ENCODE peak calls at places on chromosomes 5 and 9, in six cellular contexts. One of them, this sample, is unnamed.

GRCh38 chr5:42993516-42994284 is 46.4 kb downstream of the ANXA2R start:
- DNase-seq in HCT116: no peak
- DNase-seq in K562: peak; percentile 38
- DNase-seq in H1: no peak
- DNase-seq in SK-N-SH: no peak
- DNase-seq in GM12878: no peak
- DNase-seq in this sample: no peak

GRCh38 chr5:142215915-142216681 is 107.5 kb downstream of the NDFIP1 start:
- DNase-seq in SK-N-SH: no peak
- DNase-seq in K562: no peak
- DNase-seq in H1: no peak
- DNase-seq in GM12878: no peak
- DNase-seq in HCT116: peak; percentile 66
- DNase-seq in this sample: peak; percentile 72

GRCh38 chr5:134132372-134133212 is 18.1 kb downstream of the TCF7 start:
- DNase-seq in GM12878: peak; percentile 92
- DNase-seq in HCT116: no peak
- DNase-seq in K562: no peak
- DNase-seq in SK-N-SH: no peak
- DNase-seq in H1: peak; percentile 68
- DNase-seq in this sample: no peak

GRCh38 chr5:44574626-44575025 is 185.4 kb upstream of the FGF10 start:
- DNase-seq in K562: no peak
- DNase-seq in H1: no peak
- DNase-seq in HCT116: no peak
- DNase-seq in GM12878: no peak
- DNase-seq in SK-N-SH: no peak
- DNase-seq in this sample: no peak

GRCh38 chr5:662751-663435 is 30.3 kb downstream of the TPPP start:
- DNase-seq in SK-N-SH: no peak
- DNase-seq in HCT116: no peak
- DNase-seq in K562: no peak
- DNase-seq in H1: no peak
- DNase-seq in GM12878: no peak
- DNase-seq in this sample: no peak

GRCh38 chr5:43256261-43256966 is 56.8 kb downstream of the HMGCS1 start:
- DNase-seq in H1: no peak
- DNase-seq in SK-N-SH: no peak
- DNase-seq in K562: no peak
- DNase-seq in HCT116: no peak
- DNase-seq in GM12878: no peak
- DNase-seq in this sample: no peak

GRCh38 chr9:123669355-123669754 is 260.6 kb downstream of the DENND1A start:
- DNase-seq in GM12878: no peak
- DNase-seq in K562: no peak
- DNase-seq in HCT116: no peak
- DNase-seq in SK-N-SH: no peak
- DNase-seq in H1: no peak
- DNase-seq in this sample: no peak

GRCh38 chr5:307306-307705 is 14.2 kb upstream of the AHRR start:
- DNase-seq in H1: no peak
- DNase-seq in K562: no peak
- DNase-seq in HCT116: no peak
- DNase-seq in GM12878: no peak
- DNase-seq in SK-N-SH: no peak
- DNase-seq in this sample: no peak

GRCh38 chr5:133222979-133223378 is 171.2 kb downstream of the HSPA4 start:
- DNase-seq in GM12878: no peak
- DNase-seq in H1: no peak
- DNase-seq in SK-N-SH: no peak
- DNase-seq in HCT116: no peak
- DNase-seq in K562: no peak
- DNase-seq in this sample: no peak

GRCh38 chr5:80569961-80570786 is at the start of gene ANKRD34B:
- DNase-seq in H1: peak; percentile 81
- DNase-seq in SK-N-SH: peak; percentile 79
- DNase-seq in HCT116: no peak
- DNase-seq in GM12878: no peak
- DNase-seq in K562: no peak
- DNase-seq in this sample: peak; percentile 58

GRCh38 chr5:77867194-77867691 is 91.1 kb upstream of the TBCA start:
- DNase-seq in GM12878: no peak
- DNase-seq in HCT116: no peak
- DNase-seq in K562: no peak
- DNase-seq in H1: no peak
- DNase-seq in SK-N-SH: peak; percentile 29
- DNase-seq in this sample: no peak

GRCh38 chr9:113221800-113222481 is 597 bp downstream of the SLC31A1 start:
- DNase-seq in GM12878: no peak
- DNase-seq in K562: peak; percentile 48
- DNase-seq in SK-N-SH: peak; percentile 22
- DNase-seq in HCT116: no peak
- DNase-seq in H1: no peak
- DNase-seq in this sample: no peak

GRCh38 chr9:37987467-37987981 is 81.5 kb downstream of the SHB start:
- DNase-seq in HCT116: no peak
- DNase-seq in GM12878: no peak
- DNase-seq in K562: peak; percentile 38
- DNase-seq in H1: no peak
- DNase-seq in SK-N-SH: no peak
- DNase-seq in this sample: no peak

DNA sequence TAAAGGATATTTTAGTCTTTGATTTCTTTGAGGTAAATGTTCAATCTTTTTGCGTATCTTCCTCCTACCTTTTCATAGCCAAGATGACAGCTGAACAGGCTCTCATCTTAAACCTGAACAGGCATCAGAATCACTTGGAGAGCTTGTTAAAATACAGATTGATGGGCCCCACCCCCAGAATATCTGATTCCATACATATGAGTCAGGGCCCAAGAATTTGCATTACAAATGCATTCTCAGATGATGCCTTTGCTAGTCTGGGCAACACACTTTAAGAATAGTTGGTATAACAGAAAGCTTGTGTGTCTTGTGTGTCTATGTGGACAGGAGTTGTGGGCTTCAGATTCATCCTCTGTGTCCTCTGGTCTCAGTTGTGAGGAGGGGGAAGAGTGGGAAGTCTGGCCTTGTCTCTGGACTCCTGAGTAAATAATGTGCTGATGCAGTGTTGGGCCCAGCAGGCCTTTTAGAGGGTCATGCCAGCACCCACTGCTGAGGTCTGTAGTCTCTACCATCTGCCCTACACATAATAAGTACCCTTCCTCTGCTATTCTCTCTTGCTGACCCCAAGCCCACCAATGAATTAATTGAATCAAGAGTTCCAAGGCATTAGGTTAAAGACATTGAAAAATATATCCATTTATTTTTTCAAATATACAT is 43.1 kb downstream of the PTCD2 start:
- DNase-seq in H1: no peak
- DNase-seq in GM12878: no peak
- DNase-seq in K562: no peak
- DNase-seq in SK-N-SH: no peak
- DNase-seq in HCT116: peak; percentile 10
- DNase-seq in this sample: no peak
- TF ChIP-seq JUND in H1: peak; percentile 83
- TF ChIP-seq JUND in GM12878: no peak
- TF ChIP-seq JUND in K562: no peak
- TF ChIP-seq JUND in SK-N-SH: peak; percentile 87
- TF ChIP-seq JUND in HCT116: no peak
- TF ChIP-seq JUND in this sample: no peak

DNA sequence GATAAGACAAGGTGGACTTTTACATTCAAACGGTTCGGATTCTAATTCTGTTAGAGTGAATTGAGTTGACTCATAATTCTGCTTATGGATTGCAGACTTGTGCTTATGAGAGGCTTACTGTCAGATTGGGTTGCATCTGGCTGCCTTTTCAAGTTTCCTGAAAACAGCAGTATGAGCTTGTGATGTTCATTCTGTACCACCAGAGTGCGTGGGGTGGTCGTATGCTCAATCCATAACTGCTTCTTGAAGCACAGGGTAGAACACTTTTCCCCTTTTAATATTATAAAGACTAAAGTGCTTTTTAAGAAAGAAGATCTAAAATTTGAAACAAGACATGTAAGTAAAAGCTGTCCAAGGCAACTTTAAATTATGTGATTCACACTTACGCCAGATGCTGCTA is 253.2 kb upstream of the ARRDC3 start:
- DNase-seq in SK-N-SH: no peak
- DNase-seq in HCT116: no peak
- DNase-seq in K562: no peak
- DNase-seq in GM12878: no peak
- DNase-seq in H1: no peak
- DNase-seq in this sample: peak; percentile 14
- TF ChIP-seq JUND in SK-N-SH: no peak
- TF ChIP-seq JUND in HCT116: no peak
- TF ChIP-seq JUND in K562: no peak
- TF ChIP-seq JUND in GM12878: no peak
- TF ChIP-seq JUND in H1: no peak
- TF ChIP-seq JUND in this sample: no peak

GRCh38 chr9:69283003-69283402 is 42.0 kb upstream of the ENTREP1 start:
- DNase-seq in SK-N-SH: no peak
- DNase-seq in HCT116: no peak
- DNase-seq in GM12878: no peak
- DNase-seq in K562: no peak
- DNase-seq in H1: no peak
- DNase-seq in this sample: no peak
- TF ChIP-seq JUND in SK-N-SH: no peak
- TF ChIP-seq JUND in HCT116: no peak
- TF ChIP-seq JUND in GM12878: no peak
- TF ChIP-seq JUND in K562: no peak
- TF ChIP-seq JUND in H1: no peak
- TF ChIP-seq JUND in this sample: no peak

GRCh38 chr5:126360467-126360866 is 62.7 kb upstream of the GRAMD2B start:
- DNase-seq in K562: no peak
- DNase-seq in GM12878: no peak
- DNase-seq in HCT116: no peak
- DNase-seq in H1: no peak
- DNase-seq in SK-N-SH: no peak
- DNase-seq in this sample: no peak

GRCh38 chr5:126359884-126360283 is 63.3 kb upstream of the GRAMD2B start:
- DNase-seq in K562: no peak
- DNase-seq in HCT116: no peak
- DNase-seq in H1: no peak
- DNase-seq in GM12878: peak; percentile 32
- DNase-seq in SK-N-SH: no peak
- DNase-seq in this sample: no peak

GRCh38 chr5:126357585-126358342 is 65.4 kb upstream of the GRAMD2B start:
- DNase-seq in H1: no peak
- DNase-seq in K562: no peak
- DNase-seq in SK-N-SH: no peak
- DNase-seq in GM12878: no peak
- DNase-seq in HCT116: no peak
- DNase-seq in this sample: no peak

GRCh38 chr5:126355940-126356339 is 67.3 kb upstream of the GRAMD2B start:
- DNase-seq in SK-N-SH: no peak
- DNase-seq in H1: no peak
- DNase-seq in K562: no peak
- DNase-seq in HCT116: no peak
- DNase-seq in GM12878: peak; percentile 34
- DNase-seq in this sample: no peak

GRCh38 chr5:126358525-126358924 is 64.7 kb upstream of the GRAMD2B start:
- DNase-seq in SK-N-SH: no peak
- DNase-seq in H1: no peak
- DNase-seq in HCT116: no peak
- DNase-seq in GM12878: peak; percentile 76
- DNase-seq in K562: no peak
- DNase-seq in this sample: no peak
- TF ChIP-seq JUND in SK-N-SH: no peak
- TF ChIP-seq JUND in H1: no peak
- TF ChIP-seq JUND in HCT116: no peak
- TF ChIP-seq JUND in GM12878: no peak
- TF ChIP-seq JUND in K562: no peak
- TF ChIP-seq JUND in this sample: no peak

This sample was measured in T47D.